ENCODE peak calls at places on chromosomes 3 and 15, in four cellular contexts. F, G, M and D are unnamed samples.

GRCh38 chr15:64398575-64398974 is 10.9 kb downstream of the TRIP4 start:
- DNase-seq in F (no peak), G (no peak), M (no peak), D (no peak)

GRCh38 chr3:41000471-41000870 is 198.8 kb upstream of the CTNNB1 start:
- DNase-seq in F (no peak), G (no peak), M (no peak), D (no peak)

GRCh38 chr3:160003520-160004128 is 15.0 kb downstream of the IL12A start:
- DNase-seq in F (no peak), G (no peak), M (peak), D (no peak)

GRCh38 chr3:14773691-14774128 is 45.1 kb upstream of the FGD5 start:
- DNase-seq in F (no peak), G (no peak), M (no peak), D (no peak)

GRCh38 chr3:83193526-83193925 is 1432.1 kb upstream of the GBE1 start:
- DNase-seq in F (no peak), G (no peak), M (no peak), D (no peak)

GRCh38 chr3:172129868-172130751 is 90.7 kb downstream of the FNDC3B start:
- DNase-seq in F (peak), G (peak), M (peak), D (peak)

GRCh38 chr3:152556731-152557254 is 278.1 kb upstream of the P2RY1 start:
- DNase-seq in F (no peak), G (no peak), M (peak), D (peak)

GRCh38 chr3:38649500-38650247 is at the start of gene SCN5A:
- DNase-seq in F (no peak), G (no peak), M (peak), D (no peak)

GRCh38 chr3:101943028-101943427 is 93.7 kb downstream of the NFKBIZ start:
- DNase-seq in F (no peak), G (no peak), M (no peak), D (no peak)

GRCh38 chr15:75620776-75621536 is 4.6 kb downstream of the SNUPN start:
- DNase-seq in F (no peak), G (peak), M (peak), D (peak)

GRCh38 chr15:89912674-89913396 is at the start of gene ARPIN:
- DNase-seq in F (no peak), G (no peak), M (peak), D (no peak)

GRCh38 chr3:197940745-197941384 is 9.1 kb upstream of the RPL35A start:
- DNase-seq in F (no peak), G (no peak), M (no peak), D (no peak)

DNA sequence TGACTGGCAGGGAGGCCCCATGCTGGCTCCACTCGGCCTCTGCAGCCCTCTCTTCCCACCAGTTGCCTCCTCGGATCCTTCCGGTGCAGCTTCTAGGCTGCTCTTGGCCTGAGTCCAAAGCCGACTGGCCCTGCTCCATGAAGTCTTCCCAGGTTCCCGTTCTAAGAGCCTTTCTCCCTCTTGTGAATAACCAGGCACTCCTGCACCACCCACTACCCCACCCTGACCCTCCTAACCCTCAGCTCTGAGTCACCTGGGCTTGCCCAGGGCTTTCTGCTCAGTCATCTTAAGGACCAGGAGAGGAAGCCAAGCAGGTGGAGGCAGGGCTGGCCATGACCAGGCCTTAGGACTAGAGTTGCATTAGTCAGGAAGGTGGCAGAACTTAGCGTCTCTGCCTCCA is 28.1 kb upstream of the CNBP start:
- DNase-seq in F (peak), G (no peak), M (peak), D (no peak)
- H3K4me3 ChIP-seq in F (no peak), G (no peak), M (no peak), D (no peak)

GRCh38 chr15:84810073-84810840 is 6.9 kb upstream of the ALPK3 start:
- DNase-seq in F (no peak), G (no peak), M (peak), D (no peak)
- TF ChIP-seq CTCF in F (no peak), G (no peak), M (no peak), D (no peak)

GRCh38 chr3:188595890-188596376 is 442.0 kb downstream of the LPP start:
- DNase-seq in F (no peak), G (peak), M (no peak), D (no peak)
- H3K4me3 ChIP-seq in F (no peak), G (no peak), M (no peak), D (no peak)

DNA sequence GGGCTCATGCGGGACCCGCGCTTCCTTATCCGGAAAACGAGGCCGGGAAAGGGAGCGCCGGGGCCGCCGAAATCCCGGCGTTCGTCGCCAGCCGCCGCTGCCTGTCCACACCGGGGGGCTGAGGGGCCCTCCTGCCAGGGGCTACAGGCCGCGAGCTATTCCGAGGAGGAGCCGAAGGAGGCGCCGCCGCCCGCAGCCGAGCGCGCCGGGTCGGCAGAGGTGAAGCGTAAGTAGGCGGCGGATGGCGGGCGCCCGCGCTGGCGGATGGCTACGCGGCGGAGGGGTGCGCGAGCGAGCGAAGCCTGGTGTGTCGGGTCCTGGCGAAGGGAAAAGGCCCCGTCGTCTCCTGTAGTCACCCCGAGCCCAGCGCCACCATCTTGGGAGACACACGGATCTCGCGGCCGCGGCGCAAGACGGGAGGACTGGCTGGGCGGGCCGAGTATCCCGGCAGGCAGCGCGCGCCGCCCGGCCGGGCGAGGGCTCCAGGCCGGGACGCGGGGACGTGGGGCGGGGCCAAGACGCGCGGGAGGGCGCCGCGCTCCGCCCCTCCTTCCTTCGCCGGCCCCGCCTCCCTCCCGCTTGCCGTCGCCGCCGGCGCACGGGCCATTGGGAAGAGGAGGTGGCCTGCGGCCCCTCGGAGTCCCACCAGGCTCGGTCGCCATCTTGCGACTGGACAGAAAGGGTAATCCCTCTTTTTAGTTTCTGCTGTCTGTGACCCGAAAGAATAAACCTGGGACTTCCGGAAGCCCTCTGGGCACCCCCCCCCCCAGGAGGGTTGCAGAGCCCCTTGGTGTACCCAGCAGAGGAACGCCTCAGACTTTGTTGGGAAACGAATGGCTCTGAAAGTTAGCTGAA is at the start of gene UBE3A:
- DNase-seq in F (peak), G (peak), M (peak), D (peak)
- TF ChIP-seq CTCF in F (peak), G (peak), M (peak), D (peak)

DNA sequence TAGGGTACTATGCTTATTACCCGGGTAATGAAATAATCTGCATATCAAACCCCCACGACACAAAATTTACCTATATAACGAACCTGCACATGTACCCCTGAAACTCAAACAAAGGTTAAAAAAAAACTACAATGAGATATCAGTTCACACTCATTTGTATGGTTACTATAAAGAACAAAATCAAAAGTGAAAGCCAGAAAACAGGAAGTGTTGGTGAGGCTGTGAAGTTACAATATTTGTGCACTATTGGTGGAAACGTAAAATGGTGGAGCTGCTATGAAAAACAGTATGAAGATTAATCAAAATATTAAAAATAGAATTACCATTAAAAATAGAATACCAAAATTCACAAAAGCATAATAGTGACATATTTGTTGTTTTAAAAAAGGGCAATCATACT is 128.9 kb downstream of the ZIC1 start:
- DNase-seq in F (no peak), G (no peak), M (no peak), D (no peak)
- H3K4me3 ChIP-seq in F (no peak), G (no peak), M (no peak), D (no peak)

GRCh38 chr15:56886878-56887781 is 31.3 kb upstream of the TCF12 start:
- DNase-seq in F (peak), G (peak), M (peak), D (peak)
- TF ChIP-seq CTCF in F (no peak), G (peak), M (no peak), D (no peak)

DNA sequence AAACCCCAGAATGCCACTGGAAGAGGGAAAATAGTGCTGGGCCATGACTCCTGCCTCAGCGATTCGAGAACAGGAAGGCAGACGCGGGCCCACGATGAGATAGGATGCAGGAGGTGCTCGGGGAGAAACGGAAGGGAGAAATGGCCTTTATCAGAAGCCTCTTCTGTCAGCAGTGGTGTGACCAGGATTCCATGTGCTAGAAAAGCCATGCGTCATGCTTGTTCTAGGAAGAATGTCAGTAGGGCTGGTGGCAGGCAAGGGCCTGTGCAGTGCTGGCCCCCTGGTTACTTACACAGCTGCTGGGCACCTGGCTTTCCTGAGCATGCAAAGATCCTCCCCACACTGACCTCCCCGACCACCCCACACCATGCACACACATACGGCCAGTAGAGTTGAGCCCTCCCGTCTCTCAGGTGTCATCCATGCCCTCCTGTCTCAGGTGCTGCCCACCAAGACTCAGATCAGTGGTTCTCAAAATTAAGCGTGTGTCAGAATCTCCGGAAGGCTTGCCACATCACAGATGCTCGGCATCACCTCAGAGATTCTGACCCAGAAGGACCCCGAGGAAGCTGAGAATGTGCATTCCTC is 106.7 kb downstream of the ADAMTS17 start:
- DNase-seq in F (no peak), G (no peak), M (no peak), D (no peak)
- H3K4me3 ChIP-seq in F (no peak), G (no peak), M (no peak), D (no peak)

GRCh38 chr3:94098487-94098886 is 35.6 kb downstream of the NSUN3 start:
- DNase-seq in F (peak), G (no peak), M (no peak), D (no peak)
- TF ChIP-seq CTCF in F (no peak), G (no peak), M (no peak), D (no peak)

GRCh38 chr3:121431717-121432517 is 113.9 kb downstream of the POLQ start:
- DNase-seq in F (peak), G (peak), M (no peak), D (no peak)
- H3K4me3 ChIP-seq in F (no peak), G (no peak), M (peak), D (peak)

GRCh38 chr3:161449784-161450183 is 46.8 kb upstream of the OTOL1 start:
- DNase-seq in F (no peak), G (no peak), M (no peak), D (no peak)
- TF ChIP-seq CTCF in F (no peak), G (no peak), M (no peak), D (no peak)